ENCODE peak calls at places on chromosomes 13 and 19, in five cellular contexts. C, M, A, Y and H are unnamed samples.

GRCh38 chr13:46698015-46698414 is 98.9 kb downstream of the ESD start:
- DNase-seq in Y (no peak), C (peak; percentile 57), M (no peak), A (no peak), H (no peak)

GRCh38 chr13:102598061-102598460 is 1.3 kb downstream of the TPP2 start:
- DNase-seq in A (no peak), M (no peak), C (no peak), Y (no peak), H (no peak)

GRCh38 chr19:41144403-41144802 is 30.2 kb downstream of the CYP2F1 start:
- DNase-seq in M (peak; percentile 83), A (peak; percentile 84), Y (peak; percentile 74), C (peak; percentile 65), H (peak; percentile 71)

GRCh38 chr19:53865918-53866696 is 1.6 kb upstream of the MYADM start:
- DNase-seq in Y (no peak), C (no peak), M (peak; percentile 82), A (peak; percentile 37), H (peak; percentile 69)

GRCh38 chr13:46345400-46345799 is 41.7 kb downstream of the RUBCNL start:
- DNase-seq in Y (no peak), M (no peak), C (no peak), A (no peak), H (no peak)

GRCh38 chr13:67588607-67589006 is 358.5 kb upstream of the PCDH9 start:
- DNase-seq in C (no peak), A (no peak), Y (no peak), M (no peak), H (no peak)

GRCh38 chr13:29502391-29503008 is 93.0 kb downstream of the SLC7A1 start:
- DNase-seq in Y (no peak), C (no peak), A (no peak), M (peak; percentile 49), H (no peak)

GRCh38 chr13:24306632-24307031 is 2.7 kb upstream of the C1QTNF9 start:
- DNase-seq in M (no peak), C (no peak), A (no peak), Y (no peak), H (no peak)

GRCh38 chr13:106143930-106144709 is 391.3 kb downstream of the EFNB2 start:
- DNase-seq in Y (no peak), C (no peak), M (no peak), A (no peak), H (no peak)

GRCh38 chr13:47299316-47299715 is 402.5 kb upstream of the HTR2A start:
- DNase-seq in Y (no peak), M (no peak), C (no peak), A (no peak), H (no peak)

GRCh38 chr13:28321751-28322150 is 173.2 kb downstream of the FLT1 start:
- DNase-seq in Y (no peak), A (no peak), C (no peak), M (no peak), H (no peak)

GRCh38 chr19:15318241-15318691 is 14.1 kb downstream of the BRD4 start:
- DNase-seq in Y (no peak), C (no peak), A (peak; percentile 64), M (no peak), H (no peak)

GRCh38 chr13:19984430-19985218 is 26.1 kb downstream of the ZMYM2 start:
- DNase-seq in A (no peak), Y (peak; percentile 49), M (no peak), C (no peak), H (peak; percentile 40)

GRCh38 chr19:1360818-1361461 is 22.8 kb upstream of the NDUFS7 start:
- DNase-seq in Y (no peak), A (no peak), C (no peak), M (peak; percentile 74), H (no peak)

GRCh38 chr13:85166891-85167290 is 632.3 kb downstream of the SLITRK6 start:
- DNase-seq in A (no peak), Y (no peak), M (no peak), C (no peak), H (no peak)

GRCh38 chr13:80131204-80131603 is 209.7 kb downstream of the SPRY2 start:
- DNase-seq in Y (no peak), C (peak; percentile 31), A (peak; percentile 17), M (peak; percentile 90), H (no peak)

GRCh38 chr19:27997069-27997468 is 1215.9 kb downstream of the UQCRFS1 start:
- DNase-seq in Y (no peak), C (no peak), M (no peak), A (no peak), H (no peak)

GRCh38 chr13:97700306-97700848 is 253.1 kb upstream of the IPO5 start:
- DNase-seq in M (no peak), A (no peak), Y (no peak), C (no peak), H (no peak)

GRCh38 chr13:39776439-39776838 is 121.0 kb downstream of the COG6 start:
- DNase-seq in A (no peak), C (no peak), Y (no peak), M (no peak), H (peak; percentile 25)

GRCh38 chr13:69124996-69125395 is 982.6 kb upstream of the ATXN8OS start:
- DNase-seq in Y (no peak), C (no peak), M (no peak), A (no peak), H (no peak)

GRCh38 chr13:92530364-92530763 is 696.2 kb upstream of the GPC6 start:
- DNase-seq in Y (no peak), A (no peak), M (no peak), C (no peak), H (no peak)

GRCh38 chr19:2317300-2317699 is 9.3 kb upstream of the LINGO3 start:
- DNase-seq in A (no peak), C (no peak), Y (no peak), M (no peak), H (no peak)

GRCh38 chr13:98768522-98768921 is 16.1 kb upstream of the SLC15A1 start:
- DNase-seq in C (no peak), A (no peak), Y (no peak), M (no peak), H (no peak)

GRCh38 chr19:10390652-10391286 is 10.4 kb upstream of the TYK2 start:
- DNase-seq in M (peak; percentile 77), C (no peak), A (peak; percentile 73), Y (peak; percentile 79), H (peak; percentile 77)

GRCh38 chr13:85500716-85501256 is 298.4 kb downstream of the SLITRK6 start:
- DNase-seq in A (no peak), M (no peak), Y (no peak), C (no peak), H (no peak)

GRCh38 chr19:17170538-17171297 is 44.4 kb upstream of the USE1 start:
- DNase-seq in A (no peak), Y (peak; percentile 35), C (no peak), M (no peak), H (peak; percentile 90)

GRCh38 chr19:53002479-53002878 is 11.2 kb upstream of the ERVV-1 start:
- DNase-seq in C (no peak), M (no peak), A (no peak), Y (no peak), H (no peak)

GRCh38 chr13:75675421-75675820 is 39.3 kb downstream of the LMO7 start:
- DNase-seq in C (no peak), A (no peak), M (no peak), Y (no peak), H (no peak)
- TF ChIP-seq CTCF in C (no peak), A (no peak), M (no peak), Y (no peak), H (no peak)

DNA sequence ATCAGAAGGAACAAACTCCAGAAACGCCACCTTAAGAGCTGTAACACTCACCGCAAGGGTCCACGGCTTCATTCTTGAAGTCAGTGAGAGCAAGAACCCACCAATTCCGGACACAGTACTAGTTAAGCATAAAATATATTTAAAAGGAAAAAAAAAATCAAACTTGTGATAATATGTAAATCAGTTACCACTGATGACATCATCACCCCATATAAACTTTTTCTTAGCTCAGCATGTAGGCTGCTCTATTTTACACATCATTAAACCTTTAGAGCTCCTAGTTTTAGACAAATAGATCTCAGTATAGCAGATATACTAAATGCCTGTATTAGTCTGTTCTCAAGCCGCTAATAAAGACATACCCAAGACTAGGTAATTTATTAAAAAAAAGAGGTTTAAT is 668.1 kb downstream of the PCDH9 start:
- DNase-seq in A (no peak), M (no peak), C (no peak), Y (no peak), H (no peak)
- TF ChIP-seq CTCF in A (no peak), M (no peak), C (no peak), Y (no peak), H (no peak)

GRCh38 chr19:18507727-18508440 is 14.0 kb downstream of the ELL start:
- DNase-seq in C (no peak), Y (no peak), A (no peak), M (no peak), H (no peak)
- TF ChIP-seq CTCF in C (no peak), Y (no peak), A (peak; percentile 15), M (no peak), H (no peak)

GRCh38 chr13:110062777-110063442 is 244.0 kb downstream of the COL4A1 start:
- DNase-seq in M (no peak), Y (no peak), C (no peak), A (no peak), H (no peak)
- TF ChIP-seq CTCF in M (no peak), Y (no peak), C (no peak), A (no peak), H (no peak)

DNA sequence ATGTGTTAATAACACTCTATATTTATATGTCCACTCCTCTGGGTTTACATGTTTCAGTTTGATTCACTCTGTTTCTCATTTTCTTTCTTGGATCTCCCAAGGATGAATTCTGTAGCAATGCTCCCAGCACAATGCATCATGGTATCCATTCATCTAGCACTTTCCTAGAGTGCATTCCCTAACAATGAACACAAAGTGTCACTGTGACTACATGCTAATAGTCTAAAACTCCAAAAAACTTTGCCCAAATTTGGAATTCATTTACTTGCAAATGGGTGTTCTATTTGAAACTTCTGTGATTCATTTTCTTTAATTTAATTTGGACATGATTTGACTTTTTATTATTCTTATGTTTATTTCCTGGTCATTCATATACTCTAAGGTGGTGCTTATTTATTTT is 286.3 kb downstream of the POU4F1 start:
- DNase-seq in Y (no peak), A (no peak), M (no peak), C (no peak), H (no peak)
- TF ChIP-seq CTCF in Y (no peak), A (peak; percentile 30), M (peak; percentile 45), C (no peak), H (no peak)

GRCh38 chr19:47626238-47626637 is 17.3 kb downstream of the BICRA start:
- DNase-seq in Y (no peak), A (no peak), C (no peak), M (no peak), H (no peak)
- TF ChIP-seq CTCF in Y (no peak), A (no peak), C (no peak), M (no peak), H (no peak)